ENCODE peak calls at places on chromosome 2, in six cellular contexts. N is GM10248; X is stimulated activated CD8-positive, alpha-beta memory T cell treated with anti-CD3 and anti-CD28 coated beads, Interleukin-12 subunit alpha, Interleukin-12 subunit beta, amount 100 ng/mL, for 1 hour; M is HFFc6; K is AG09309; U is spleen. O is an unnamed sample.

GRCh38 chr2:210000464-210001324 is 1.7 kb upstream of the RPE start:
- DNase-seq in N (no peak), X (no peak), M (no peak), K (no peak), U (peak; percentile 83), O (no peak)

GRCh38 chr2:229447227-229447626 is 176.1 kb upstream of the PID1 start:
- DNase-seq in N (no peak), X (no peak), M (no peak), K (no peak), U (no peak), O (no peak)

GRCh38 chr2:10097352-10098148 is 17.3 kb upstream of the CYS1 start:
- DNase-seq in N (peak; percentile 76), X (no peak), M (peak; percentile 54), K (no peak), U (peak; percentile 87), O (peak; percentile 90)

GRCh38 chr2:241432824-241433448 is 75.4 kb downstream of the STK25 start:
- DNase-seq in N (no peak), X (no peak), M (no peak), K (no peak), U (no peak), O (no peak)

GRCh38 chr2:234343297-234343696 is 153.6 kb downstream of the ARL4C start:
- DNase-seq in N (no peak), X (no peak), M (no peak), K (no peak), U (no peak), O (no peak)

GRCh38 chr2:202545931-202546330 is 88.8 kb upstream of the FAM117B start:
- DNase-seq in N (no peak), X (no peak), M (no peak), K (no peak), U (no peak), O (no peak)

GRCh38 chr2:102041351-102041750 is 49.6 kb downstream of the IL1R2 start:
- DNase-seq in N (no peak), X (no peak), M (no peak), K (no peak), U (no peak), O (no peak)

GRCh38 chr2:234366891-234367290 is 130.0 kb downstream of the ARL4C start:
- DNase-seq in N (no peak), X (no peak), M (no peak), K (no peak), U (no peak), O (no peak)

GRCh38 chr2:15982285-15982967 is 42.1 kb downstream of the MYCN start:
- DNase-seq in N (no peak), X (no peak), M (no peak), K (no peak), U (no peak), O (no peak)